ENCODE peak calls at places on chromosome 11, in eight cellular contexts. M is A549; T is NCI-H1417 treated with DMSO at 0.1 percent for 48 hours; K is T47D; D is posterior vena cava; Z is HS-27A; U is hypothalamus; P is stimulated activated CD4-positive, alpha-beta T cell treated with anti-CD3 and anti-CD28 coated beads, Interleukin-1b, Interleukin-23, amount 100 ng/mL, for 4 hours. I is an unnamed sample.

GRCh38 chr11:34337016-34337415 is 20.8 kb downstream of the ABTB2 start:
- DNase-seq in M (no peak), T (no peak), K (no peak), D (no peak), Z (no peak), U (no peak), P (no peak), I (no peak)

GRCh38 chr11:73349633-73350032 is 26.6 kb upstream of the RELT start:
- DNase-seq in M (no peak), T (no peak), K (peak), D (no peak), Z (no peak), U (no peak), P (no peak), I (no peak)

GRCh38 chr11:119049081-119049480 is 7.9 kb downstream of the HYOU1 start:
- DNase-seq in M (no peak), T (no peak), K (no peak), D (no peak), Z (no peak), U (no peak), P (no peak), I (no peak)

GRCh38 chr11:64343740-64344133 is 3.7 kb downstream of the CCDC88B start:
- DNase-seq in M (peak), T (no peak), K (peak), D (no peak), Z (no peak), U (no peak), P (no peak), I (no peak)

GRCh38 chr11:8691601-8692000 is 9.0 kb downstream of the RPL27A start:
- DNase-seq in M (no peak), T (no peak), K (no peak), D (no peak), Z (no peak), U (no peak), P (no peak), I (no peak)

GRCh38 chr11:74086242-74086884 is 77.5 kb upstream of the UCP3 start:
- DNase-seq in M (no peak), T (no peak), K (no peak), D (no peak), Z (no peak), U (no peak), P (no peak), I (no peak)

GRCh38 chr11:13462311-13462927 is 603 bp downstream of the BTBD10 start:
- DNase-seq in M (peak), T (no peak), K (peak), D (peak), Z (peak), U (no peak), P (no peak), I (peak)

GRCh38 chr11:63858628-63859550 is 20.0 kb downstream of the MARK2 start:
- DNase-seq in M (no peak), T (no peak), K (no peak), D (peak), Z (no peak), U (no peak), P (no peak), I (no peak)